ENCODE peak calls at places on chromosomes 1 and 21, in five cellular contexts. T, V, N, U and W are unnamed samples.

GRCh38 chr1:194181845-194182244 is 995.4 kb upstream of the B3GALT2 start:
- DNase-seq in T (no peak), V (no peak), U (no peak), N (no peak), W (no peak)

GRCh38 chr1:244066954-244067716 is 16.1 kb downstream of the ZBTB18 start:
- DNase-seq in U (no peak), N (no peak), V (no peak), T (no peak), W (no peak)

GRCh38 chr1:206864939-206865671 is at the start of gene IL20:
- DNase-seq in T (peak), V (peak), U (peak), N (peak), W (peak)

GRCh38 chr1:155776414-155776813 is 80.6 kb downstream of the GON4L start:
- DNase-seq in N (no peak), V (peak), U (peak), T (no peak), W (no peak)

GRCh38 chr21:46416551-46416950 is 42.1 kb upstream of the DIP2A start:
- DNase-seq in N (no peak), U (no peak), V (no peak), T (no peak), W (no peak)

GRCh38 chr1:51819810-51820209 is 58.7 kb downstream of the NRDC start:
- DNase-seq in T (no peak), U (peak), N (no peak), V (peak), W (no peak)

GRCh38 chr1:208565761-208566440 is 321.7 kb upstream of the PLXNA2 start:
- DNase-seq in V (no peak), U (no peak), N (no peak), T (no peak), W (no peak)

GRCh38 chr1:60367522-60367921 is 294.0 kb upstream of the C1orf87 start:
- DNase-seq in N (no peak), U (no peak), V (no peak), T (no peak), W (no peak)

GRCh38 chr1:154434346-154435075 is 29.4 kb downstream of the IL6R start:
- DNase-seq in V (peak), U (peak), T (no peak), N (no peak), W (no peak)

GRCh38 chr21:29115899-29116298 is 14.5 kb upstream of the MAP3K7CL start:
- DNase-seq in U (no peak), V (no peak), T (no peak), N (no peak), W (no peak)

GRCh38 chr21:21801921-21802320 is 803.7 kb downstream of the NCAM2 start:
- DNase-seq in T (no peak), U (no peak), V (no peak), N (no peak), W (no peak)

GRCh38 chr1:111747282-111747734 is 8.1 kb upstream of the INKA2 start:
- DNase-seq in N (peak), T (peak), U (peak), V (peak), W (peak)

GRCh38 chr1:150537732-150538684 is 11.2 kb upstream of the ADAMTSL4 start:
- DNase-seq in U (peak), T (no peak), V (no peak), N (no peak), W (no peak)

GRCh38 chr21:34511787-34512451 is at the start of gene KCNE1:
- DNase-seq in T (no peak), N (no peak), U (peak), V (peak), W (no peak)